ENCODE peak calls at places on chromosomes 13 and 19, in five cellular contexts. One of them, this sample, is unnamed.

GRCh38 chr13:35700661-35701060 is 224.2 kb upstream of the MAB21L1 start:
- DNase-seq in tibial artery: no peak
- DNase-seq in body of pancreas: no peak
- DNase-seq in IMR-90: peak
- DNase-seq in breast epithelium: no peak
- DNase-seq in this sample: no peak

GRCh38 chr13:23570931-23571330 is 719 bp downstream of the TNFRSF19 start:
- DNase-seq in body of pancreas: no peak
- DNase-seq in breast epithelium: no peak
- DNase-seq in IMR-90: peak
- DNase-seq in tibial artery: no peak
- DNase-seq in this sample: no peak

GRCh38 chr19:1651061-1651547 is 1.3 kb downstream of the TCF3 start:
- DNase-seq in breast epithelium: no peak
- DNase-seq in IMR-90: peak
- DNase-seq in body of pancreas: no peak
- DNase-seq in tibial artery: no peak
- DNase-seq in this sample: no peak

GRCh38 chr13:30576528-30576927 is 41.2 kb upstream of the USPL1 start:
- DNase-seq in tibial artery: no peak
- DNase-seq in breast epithelium: no peak
- DNase-seq in body of pancreas: peak
- DNase-seq in IMR-90: peak
- DNase-seq in this sample: no peak

GRCh38 chr13:46961719-46962118 is 64.9 kb upstream of the HTR2A start:
- DNase-seq in tibial artery: no peak
- DNase-seq in breast epithelium: no peak
- DNase-seq in IMR-90: peak
- DNase-seq in body of pancreas: peak
- DNase-seq in this sample: no peak

GRCh38 chr19:16327911-16328823 is 3.5 kb downstream of the KLF2 start:
- DNase-seq in breast epithelium: peak
- DNase-seq in tibial artery: peak
- DNase-seq in body of pancreas: peak
- DNase-seq in IMR-90: peak
- DNase-seq in this sample: peak

GRCh38 chr19:51094696-51095279 is 12.1 kb upstream of the KLK14 start:
- DNase-seq in breast epithelium: no peak
- DNase-seq in body of pancreas: no peak
- DNase-seq in IMR-90: no peak
- DNase-seq in tibial artery: no peak
- DNase-seq in this sample: no peak

GRCh38 chr19:17256130-17256529 is 8.4 kb downstream of the USHBP1 start:
- DNase-seq in tibial artery: no peak
- DNase-seq in IMR-90: no peak
- DNase-seq in breast epithelium: no peak
- DNase-seq in body of pancreas: no peak
- DNase-seq in this sample: no peak

GRCh38 chr19:928471-929259 is 2.8 kb downstream of the ARID3A start:
- DNase-seq in tibial artery: no peak
- DNase-seq in breast epithelium: no peak
- DNase-seq in body of pancreas: no peak
- DNase-seq in IMR-90: no peak
- DNase-seq in this sample: no peak

GRCh38 chr19:40266912-40267600 is 18.1 kb downstream of the AKT2 start:
- DNase-seq in IMR-90: no peak
- DNase-seq in breast epithelium: no peak
- DNase-seq in body of pancreas: no peak
- DNase-seq in tibial artery: no peak
- DNase-seq in this sample: no peak

GRCh38 chr19:1054102-1055027 is 12.6 kb upstream of the ARHGAP45 start:
- DNase-seq in tibial artery: no peak
- DNase-seq in breast epithelium: no peak
- DNase-seq in IMR-90: no peak
- DNase-seq in body of pancreas: no peak
- DNase-seq in this sample: no peak

DNA sequence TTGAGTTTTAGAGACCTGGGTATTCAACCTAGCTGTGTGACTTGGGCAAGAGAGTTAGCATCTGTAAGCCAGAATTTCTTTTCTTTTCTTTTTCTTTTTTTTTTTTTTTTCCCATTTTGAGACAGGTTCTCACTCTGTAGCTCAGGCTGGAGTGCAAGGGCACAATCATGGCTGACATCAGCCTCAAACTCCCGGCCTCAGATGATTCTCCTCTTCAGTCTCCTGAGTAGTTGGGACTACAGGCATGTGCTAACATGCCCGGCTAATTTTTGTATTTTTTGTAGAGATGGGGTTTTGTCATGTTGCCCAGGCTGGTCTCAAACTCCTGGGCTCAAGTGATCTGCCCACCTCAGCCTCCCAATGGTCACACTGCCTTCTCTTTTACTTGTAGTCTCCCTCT is 33.0 kb downstream of the ZMYM2 start:
- DNase-seq in IMR-90: no peak
- DNase-seq in tibial artery: no peak
- DNase-seq in breast epithelium: no peak
- DNase-seq in body of pancreas: no peak
- DNase-seq in this sample: no peak
- H3K4me3 ChIP-seq in IMR-90: no peak
- H3K4me3 ChIP-seq in tibial artery: no peak
- H3K4me3 ChIP-seq in breast epithelium: no peak
- H3K4me3 ChIP-seq in body of pancreas: no peak
- H3K4me3 ChIP-seq in this sample: no peak

GRCh38 chr13:111037838-111038397 is 77.2 kb upstream of the ARHGEF7 start:
- DNase-seq in body of pancreas: no peak
- DNase-seq in tibial artery: no peak
- DNase-seq in IMR-90: no peak
- DNase-seq in breast epithelium: no peak
- DNase-seq in this sample: no peak
- TF ChIP-seq CTCF in body of pancreas: no peak
- TF ChIP-seq CTCF in tibial artery: no peak
- TF ChIP-seq CTCF in IMR-90: no peak
- TF ChIP-seq CTCF in breast epithelium: no peak
- TF ChIP-seq CTCF in this sample: no peak

DNA sequence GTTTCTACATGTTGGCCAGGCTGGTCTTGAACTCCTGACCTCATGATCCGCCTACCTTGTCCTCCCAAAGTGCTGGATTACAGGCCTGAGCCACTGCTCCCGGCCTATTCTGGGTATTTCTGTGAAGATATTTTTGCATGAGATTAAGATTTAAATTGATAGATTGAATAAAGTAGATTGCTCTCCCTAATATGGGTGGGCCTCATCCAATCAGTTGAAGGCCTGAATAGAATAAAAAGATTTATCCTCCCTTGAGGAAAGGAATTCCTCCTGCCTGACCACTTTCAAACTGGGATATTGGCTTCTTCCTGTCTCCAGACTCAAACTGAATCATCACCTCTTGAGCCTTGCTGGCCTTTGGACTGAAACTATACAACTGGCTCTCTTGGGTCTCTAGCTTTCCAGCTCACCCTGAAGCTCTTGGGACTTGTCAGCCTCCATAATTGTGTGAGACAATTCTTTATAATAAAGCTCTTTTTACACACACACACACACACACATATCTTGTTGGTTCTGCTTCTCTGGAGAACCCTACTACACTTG is 36.1 kb upstream of the CXCL17 start:
- DNase-seq in tibial artery: no peak
- DNase-seq in IMR-90: no peak
- DNase-seq in breast epithelium: no peak
- DNase-seq in body of pancreas: no peak
- DNase-seq in this sample: no peak
- H3K4me3 ChIP-seq in tibial artery: no peak
- H3K4me3 ChIP-seq in IMR-90: no peak
- H3K4me3 ChIP-seq in breast epithelium: no peak
- H3K4me3 ChIP-seq in body of pancreas: no peak
- H3K4me3 ChIP-seq in this sample: no peak

DNA sequence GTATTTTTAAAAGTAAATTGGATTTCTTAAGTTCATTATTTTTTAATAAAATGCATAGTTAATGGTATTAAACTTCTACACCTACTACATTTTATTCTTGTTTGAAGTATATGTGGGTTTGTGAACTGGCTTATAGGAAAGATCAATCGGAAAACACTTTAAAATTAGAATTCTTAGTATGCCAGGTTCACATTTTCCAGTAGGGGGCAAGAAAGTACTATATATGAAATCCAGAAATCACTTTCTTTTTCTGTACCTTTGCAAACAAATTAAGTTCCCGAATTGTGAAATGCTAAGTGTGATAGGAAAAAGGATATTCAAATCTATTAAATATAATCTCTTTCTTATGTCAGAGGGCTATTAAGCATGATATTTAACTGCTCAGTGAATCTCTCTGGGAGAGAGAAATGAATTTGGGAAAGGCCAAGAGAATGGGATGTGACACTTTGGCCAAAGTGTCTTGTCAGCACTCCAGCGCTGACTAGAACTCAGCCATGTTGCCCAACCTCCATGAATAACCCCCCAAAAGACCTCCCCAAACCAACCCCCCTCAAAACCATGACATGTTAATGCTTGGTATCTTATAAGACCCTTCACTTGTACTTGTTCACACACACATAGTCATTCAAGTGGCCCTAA is 122.6 kb upstream of the SLC10A2 start:
- DNase-seq in breast epithelium: no peak
- DNase-seq in tibial artery: no peak
- DNase-seq in IMR-90: no peak
- DNase-seq in body of pancreas: no peak
- DNase-seq in this sample: no peak
- TF ChIP-seq CTCF in breast epithelium: no peak
- TF ChIP-seq CTCF in tibial artery: no peak
- TF ChIP-seq CTCF in IMR-90: peak
- TF ChIP-seq CTCF in body of pancreas: no peak
- TF ChIP-seq CTCF in this sample: no peak

DNA sequence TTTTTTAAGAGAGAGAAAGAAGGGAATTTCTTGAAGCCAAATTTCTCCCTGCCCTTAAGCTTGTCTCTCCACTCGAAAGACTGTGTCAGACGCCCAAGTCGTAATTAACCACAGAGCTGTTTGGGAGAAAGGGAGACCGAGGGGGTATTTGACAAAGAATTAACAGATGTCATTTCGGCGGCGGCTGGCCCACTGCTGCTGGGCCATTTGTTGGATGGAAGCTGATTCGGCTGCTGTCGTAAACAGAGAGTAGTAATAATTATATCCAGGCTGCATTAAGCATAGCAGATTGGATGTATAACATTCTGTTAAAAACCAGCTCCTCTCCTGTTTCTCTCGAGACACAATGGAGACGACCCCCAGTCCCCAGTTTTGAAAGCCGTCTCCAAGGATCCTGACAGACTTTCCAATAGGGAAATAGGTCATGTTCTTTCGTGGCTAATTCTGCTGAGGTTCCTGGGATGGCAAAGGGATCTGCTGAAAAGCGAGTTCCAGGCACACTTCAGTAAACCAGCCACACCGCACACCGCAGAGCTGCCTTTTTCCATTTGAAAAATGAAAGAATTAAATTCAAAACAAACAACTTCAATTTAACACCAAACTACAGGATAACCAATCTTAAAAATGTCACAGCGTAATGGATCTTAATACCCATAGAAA is 71.5 kb downstream of the KCTD15 start:
- DNase-seq in body of pancreas: no peak
- DNase-seq in breast epithelium: no peak
- DNase-seq in tibial artery: no peak
- DNase-seq in IMR-90: no peak
- DNase-seq in this sample: no peak
- H3K4me3 ChIP-seq in body of pancreas: no peak
- H3K4me3 ChIP-seq in breast epithelium: peak
- H3K4me3 ChIP-seq in tibial artery: peak
- H3K4me3 ChIP-seq in IMR-90: no peak
- H3K4me3 ChIP-seq in this sample: peak

GRCh38 chr13:73948848-73949529 is 185.2 kb downstream of the KLF12 start:
- DNase-seq in tibial artery: no peak
- DNase-seq in breast epithelium: no peak
- DNase-seq in body of pancreas: no peak
- DNase-seq in IMR-90: no peak
- DNase-seq in this sample: no peak

GRCh38 chr13:73943965-73944233 is 190.3 kb downstream of the KLF12 start:
- DNase-seq in IMR-90: no peak
- DNase-seq in tibial artery: no peak
- DNase-seq in breast epithelium: no peak
- DNase-seq in body of pancreas: no peak
- DNase-seq in this sample: no peak

GRCh38 chr13:73945871-73946270 is 188.3 kb downstream of the KLF12 start:
- DNase-seq in breast epithelium: peak
- DNase-seq in tibial artery: peak
- DNase-seq in IMR-90: no peak
- DNase-seq in body of pancreas: no peak
- DNase-seq in this sample: peak

GRCh38 chr13:73943137-73943964 is 190.9 kb downstream of the KLF12 start:
- DNase-seq in breast epithelium: no peak
- DNase-seq in body of pancreas: no peak
- DNase-seq in tibial artery: no peak
- DNase-seq in IMR-90: no peak
- DNase-seq in this sample: no peak

DNA sequence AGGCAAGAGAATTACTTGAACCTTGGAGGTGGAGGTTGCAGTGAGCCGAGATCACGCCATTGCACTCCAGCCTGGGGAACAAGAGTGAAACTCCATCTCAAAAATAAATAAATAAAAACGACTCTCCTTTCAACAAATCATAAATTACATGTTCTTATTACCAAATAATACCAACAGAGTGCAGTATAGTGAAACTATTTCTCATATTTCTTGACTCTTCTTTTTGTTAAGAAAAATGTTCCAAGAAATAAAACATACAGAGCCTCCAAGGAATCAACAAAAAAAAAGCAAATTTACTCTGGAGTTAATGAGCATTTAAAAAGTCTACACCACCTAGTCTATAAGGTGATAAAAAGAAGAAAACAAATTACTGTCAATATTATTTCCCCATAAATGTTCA is 188.8 kb downstream of the KLF12 start:
- DNase-seq in breast epithelium: no peak
- DNase-seq in IMR-90: no peak
- DNase-seq in body of pancreas: no peak
- DNase-seq in tibial artery: no peak
- DNase-seq in this sample: no peak
- TF ChIP-seq CTCF in breast epithelium: peak
- TF ChIP-seq CTCF in IMR-90: peak
- TF ChIP-seq CTCF in body of pancreas: no peak
- TF ChIP-seq CTCF in tibial artery: no peak
- TF ChIP-seq CTCF in this sample: no peak

GRCh38 chr19:35302446-35302845 is 10.5 kb downstream of the MAG start:
- DNase-seq in breast epithelium: no peak
- DNase-seq in IMR-90: no peak
- DNase-seq in tibial artery: no peak
- DNase-seq in body of pancreas: no peak
- DNase-seq in this sample: no peak
- H3K4me3 ChIP-seq in breast epithelium: no peak
- H3K4me3 ChIP-seq in IMR-90: no peak
- H3K4me3 ChIP-seq in tibial artery: no peak
- H3K4me3 ChIP-seq in body of pancreas: no peak
- H3K4me3 ChIP-seq in this sample: no peak

This sample was measured in ascending aorta.